ENCODE peak calls at places on chromosomes 11 and 22, in seven cellular contexts. One of them, this sample, is unnamed.

GRCh38 chr11:129259950-129260349 is 67.8 kb upstream of the ARHGAP32 start:
- DNase-seq in psoas muscle: no peak
- DNase-seq in upper lobe of right lung: no peak
- DNase-seq in choroid plexus epithelial cell: peak
- DNase-seq in AG09319: no peak
- DNase-seq in HFFc6: no peak
- DNase-seq in H9: no peak
- DNase-seq in this sample: no peak

GRCh38 chr11:7004482-7004881 is 15.7 kb downstream of the ZNF214 start:
- DNase-seq in psoas muscle: no peak
- DNase-seq in upper lobe of right lung: no peak
- DNase-seq in choroid plexus epithelial cell: peak
- DNase-seq in AG09319: no peak
- DNase-seq in HFFc6: peak
- DNase-seq in H9: no peak
- DNase-seq in this sample: no peak

GRCh38 chr11:44607987-44608386 is 42.5 kb downstream of the CD82 start:
- DNase-seq in psoas muscle: no peak
- DNase-seq in upper lobe of right lung: no peak
- DNase-seq in choroid plexus epithelial cell: peak
- DNase-seq in AG09319: no peak
- DNase-seq in HFFc6: no peak
- DNase-seq in H9: no peak
- DNase-seq in this sample: no peak

GRCh38 chr11:122984186-122985011 is 2.8 kb upstream of the BSX start:
- DNase-seq in psoas muscle: no peak
- DNase-seq in upper lobe of right lung: no peak
- DNase-seq in choroid plexus epithelial cell: peak
- DNase-seq in AG09319: no peak
- DNase-seq in HFFc6: no peak
- DNase-seq in H9: peak
- DNase-seq in this sample: no peak

GRCh38 chr11:75896843-75897419 is 81.9 kb downstream of the UVRAG start:
- DNase-seq in psoas muscle: no peak
- DNase-seq in upper lobe of right lung: no peak
- DNase-seq in choroid plexus epithelial cell: peak
- DNase-seq in AG09319: peak
- DNase-seq in HFFc6: peak
- DNase-seq in H9: no peak
- DNase-seq in this sample: no peak

GRCh38 chr11:109029927-109030326 is 365.1 kb downstream of the DDX10 start:
- DNase-seq in psoas muscle: no peak
- DNase-seq in upper lobe of right lung: no peak
- DNase-seq in choroid plexus epithelial cell: no peak
- DNase-seq in AG09319: no peak
- DNase-seq in HFFc6: no peak
- DNase-seq in H9: no peak
- DNase-seq in this sample: no peak

GRCh38 chr22:37968452-37969251 is 15.2 kb downstream of the POLR2F start:
- DNase-seq in psoas muscle: no peak
- DNase-seq in upper lobe of right lung: no peak
- DNase-seq in choroid plexus epithelial cell: no peak
- DNase-seq in AG09319: no peak
- DNase-seq in HFFc6: no peak
- DNase-seq in H9: no peak
- DNase-seq in this sample: no peak

GRCh38 chr11:27201454-27202302 is 161.1 kb downstream of the BBOX1 start:
- DNase-seq in psoas muscle: peak
- DNase-seq in upper lobe of right lung: no peak
- DNase-seq in choroid plexus epithelial cell: peak
- DNase-seq in AG09319: no peak
- DNase-seq in HFFc6: peak
- DNase-seq in H9: no peak
- DNase-seq in this sample: no peak

GRCh38 chr11:75625970-75626691 is 42.7 kb downstream of the MAP6 start:
- DNase-seq in psoas muscle: no peak
- DNase-seq in upper lobe of right lung: no peak
- DNase-seq in choroid plexus epithelial cell: peak
- DNase-seq in AG09319: peak
- DNase-seq in HFFc6: peak
- DNase-seq in H9: no peak
- DNase-seq in this sample: no peak

GRCh38 chr11:112785717-112786116 is 175.5 kb upstream of the NCAM1 start:
- DNase-seq in psoas muscle: no peak
- DNase-seq in upper lobe of right lung: no peak
- DNase-seq in choroid plexus epithelial cell: peak
- DNase-seq in AG09319: no peak
- DNase-seq in HFFc6: no peak
- DNase-seq in H9: no peak
- DNase-seq in this sample: no peak

DNA sequence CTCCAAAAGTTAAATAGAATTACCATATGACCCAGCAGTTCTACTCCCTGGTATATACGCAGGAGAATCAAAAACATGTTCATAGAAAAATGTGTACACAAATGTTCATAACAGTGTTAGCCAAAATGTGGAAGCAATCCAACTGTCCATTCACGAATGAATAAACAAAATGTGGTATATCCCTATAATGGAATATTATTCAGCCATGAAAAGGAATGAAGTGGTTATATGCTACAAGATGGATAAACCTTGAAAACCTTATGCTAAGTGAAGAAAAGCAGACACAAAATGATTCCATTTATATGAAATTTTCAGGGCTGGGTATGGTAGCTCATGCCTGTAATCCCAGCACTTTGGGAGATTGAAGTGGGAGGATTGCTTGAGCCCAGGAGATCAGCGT is 16.1 kb downstream of the POLD4 start:
- DNase-seq in psoas muscle: no peak
- DNase-seq in upper lobe of right lung: no peak
- DNase-seq in choroid plexus epithelial cell: no peak
- DNase-seq in AG09319: no peak
- DNase-seq in HFFc6: no peak
- DNase-seq in H9: no peak
- DNase-seq in this sample: no peak
- TF ChIP-seq CTCF in psoas muscle: no peak
- TF ChIP-seq CTCF in upper lobe of right lung: no peak
- TF ChIP-seq CTCF in choroid plexus epithelial cell: no peak
- TF ChIP-seq CTCF in AG09319: no peak
- TF ChIP-seq CTCF in HFFc6: no peak
- TF ChIP-seq CTCF in H9: no peak
- TF ChIP-seq CTCF in this sample: no peak

GRCh38 chr11:80783561-80783960 is 1342.7 kb upstream of the TENM4 start:
- DNase-seq in psoas muscle: no peak
- DNase-seq in upper lobe of right lung: no peak
- DNase-seq in choroid plexus epithelial cell: no peak
- DNase-seq in AG09319: no peak
- DNase-seq in HFFc6: no peak
- DNase-seq in H9: no peak
- DNase-seq in this sample: no peak

GRCh38 chr11:80778432-80778831 is 1337.6 kb upstream of the TENM4 start:
- DNase-seq in psoas muscle: no peak
- DNase-seq in upper lobe of right lung: no peak
- DNase-seq in choroid plexus epithelial cell: no peak
- DNase-seq in AG09319: no peak
- DNase-seq in HFFc6: no peak
- DNase-seq in H9: no peak
- DNase-seq in this sample: no peak

GRCh38 chr11:80779907-80780615 is 1339.2 kb upstream of the TENM4 start:
- DNase-seq in psoas muscle: no peak
- DNase-seq in upper lobe of right lung: no peak
- DNase-seq in choroid plexus epithelial cell: peak
- DNase-seq in AG09319: no peak
- DNase-seq in HFFc6: no peak
- DNase-seq in H9: no peak
- DNase-seq in this sample: no peak

GRCh38 chr11:80782135-80782885 is 1341.5 kb upstream of the TENM4 start:
- DNase-seq in psoas muscle: no peak
- DNase-seq in upper lobe of right lung: no peak
- DNase-seq in choroid plexus epithelial cell: no peak
- DNase-seq in AG09319: no peak
- DNase-seq in HFFc6: no peak
- DNase-seq in H9: peak
- DNase-seq in this sample: no peak
- TF ChIP-seq CTCF in psoas muscle: no peak
- TF ChIP-seq CTCF in upper lobe of right lung: no peak
- TF ChIP-seq CTCF in choroid plexus epithelial cell: no peak
- TF ChIP-seq CTCF in AG09319: no peak
- TF ChIP-seq CTCF in HFFc6: no peak
- TF ChIP-seq CTCF in H9: no peak
- TF ChIP-seq CTCF in this sample: no peak

GRCh38 chr22:44727709-44728108 is 24.7 kb upstream of the ARHGAP8 start:
- DNase-seq in psoas muscle: peak
- DNase-seq in upper lobe of right lung: no peak
- DNase-seq in choroid plexus epithelial cell: no peak
- DNase-seq in AG09319: no peak
- DNase-seq in HFFc6: no peak
- DNase-seq in H9: no peak
- DNase-seq in this sample: no peak

GRCh38 chr22:44730034-44730433 is 22.3 kb upstream of the ARHGAP8 start:
- DNase-seq in psoas muscle: peak
- DNase-seq in upper lobe of right lung: no peak
- DNase-seq in choroid plexus epithelial cell: peak
- DNase-seq in AG09319: no peak
- DNase-seq in HFFc6: no peak
- DNase-seq in H9: no peak
- DNase-seq in this sample: no peak

GRCh38 chr22:44728761-44729261 is 23.6 kb upstream of the ARHGAP8 start:
- DNase-seq in psoas muscle: peak
- DNase-seq in upper lobe of right lung: no peak
- DNase-seq in choroid plexus epithelial cell: no peak
- DNase-seq in AG09319: no peak
- DNase-seq in HFFc6: no peak
- DNase-seq in H9: no peak
- DNase-seq in this sample: no peak

GRCh38 chr22:44730490-44731356 is 21.7 kb upstream of the ARHGAP8 start:
- DNase-seq in psoas muscle: peak
- DNase-seq in upper lobe of right lung: no peak
- DNase-seq in choroid plexus epithelial cell: no peak
- DNase-seq in AG09319: no peak
- DNase-seq in HFFc6: no peak
- DNase-seq in H9: no peak
- DNase-seq in this sample: no peak

DNA sequence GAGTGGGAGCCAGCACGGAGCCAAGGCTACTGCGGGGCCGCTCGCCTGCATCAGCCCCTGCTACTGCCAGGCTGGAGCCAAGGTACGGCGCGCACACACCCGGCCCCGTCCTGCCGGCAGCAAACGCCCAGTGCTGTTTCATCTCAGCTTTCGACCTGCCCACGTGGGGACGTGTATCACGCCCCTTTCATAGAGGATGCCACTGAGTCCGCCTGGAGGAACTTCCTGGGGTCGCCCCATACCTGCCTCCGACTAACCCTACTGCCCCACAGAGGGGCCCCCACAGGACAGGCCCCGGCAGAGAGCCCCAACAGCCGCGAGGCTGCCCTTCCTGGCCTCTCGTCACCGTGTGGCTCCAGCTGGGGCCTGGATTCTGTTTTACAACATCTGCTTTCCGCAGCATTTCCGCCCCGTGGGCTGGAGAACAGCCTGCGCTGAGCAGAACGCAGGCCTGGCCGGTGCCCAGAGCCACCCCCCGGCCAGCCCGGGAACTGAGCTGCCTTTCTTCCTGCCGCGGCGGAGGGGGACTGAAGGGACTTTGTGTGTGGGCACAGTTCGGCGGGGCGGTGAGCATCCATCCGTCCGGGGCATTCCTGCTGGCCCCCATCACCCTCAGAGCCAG is 22.9 kb upstream of the ARHGAP8 start:
- DNase-seq in psoas muscle: peak
- DNase-seq in upper lobe of right lung: no peak
- DNase-seq in choroid plexus epithelial cell: peak
- DNase-seq in AG09319: peak
- DNase-seq in HFFc6: peak
- DNase-seq in H9: no peak
- DNase-seq in this sample: no peak
- TF ChIP-seq CTCF in psoas muscle: peak
- TF ChIP-seq CTCF in upper lobe of right lung: peak
- TF ChIP-seq CTCF in choroid plexus epithelial cell: peak
- TF ChIP-seq CTCF in AG09319: peak
- TF ChIP-seq CTCF in HFFc6: peak
- TF ChIP-seq CTCF in H9: no peak
- TF ChIP-seq CTCF in this sample: peak

DNA sequence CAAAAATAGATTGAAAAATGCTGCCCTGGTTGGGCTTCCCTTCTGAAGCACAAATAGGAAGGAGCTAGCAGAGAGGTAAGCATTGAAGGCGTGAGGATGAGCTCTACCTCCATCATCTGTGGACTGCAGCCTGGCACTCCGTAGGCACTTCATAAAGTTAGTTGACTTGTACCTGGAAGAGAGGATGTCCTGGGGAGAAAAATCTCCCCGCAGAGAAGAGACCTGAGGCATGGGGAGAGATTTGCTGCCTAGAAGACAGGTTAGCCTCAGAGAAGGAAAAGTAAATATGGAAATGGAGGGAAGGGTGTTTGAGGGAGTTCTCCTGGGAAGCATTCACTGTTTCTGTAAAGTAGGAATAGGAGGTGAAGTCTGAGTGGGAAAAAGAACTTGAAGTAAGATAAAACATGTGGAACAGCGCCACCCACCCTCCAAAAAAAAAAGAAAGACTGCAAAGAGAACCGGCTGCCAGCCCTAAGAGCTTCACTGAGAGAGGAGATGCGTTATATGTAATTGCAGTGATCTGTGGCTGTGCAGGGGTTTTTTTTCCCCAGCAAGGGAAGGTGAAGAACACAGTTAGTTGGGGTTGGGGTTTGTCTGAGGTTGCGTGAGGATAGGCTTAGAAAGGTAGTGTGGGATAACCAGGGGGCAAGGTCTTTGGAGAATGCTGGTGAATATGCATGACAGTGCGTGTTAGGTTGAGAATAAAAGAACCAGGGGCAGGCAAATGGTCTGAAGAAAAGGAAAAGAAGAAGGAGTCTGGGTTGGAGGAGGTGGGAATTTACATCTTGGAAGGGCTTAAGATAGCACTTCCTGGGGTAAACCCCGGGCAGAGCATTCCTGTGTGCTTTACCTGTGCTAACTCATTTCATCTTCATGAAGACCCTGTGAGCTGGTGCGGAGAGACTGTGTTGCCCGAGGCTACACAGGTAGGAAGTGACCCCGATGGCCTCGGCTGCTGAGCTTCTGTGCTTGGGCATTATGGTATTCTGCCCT is 16.0 kb downstream of the TNRC6B start:
- DNase-seq in psoas muscle: no peak
- DNase-seq in upper lobe of right lung: no peak
- DNase-seq in choroid plexus epithelial cell: peak
- DNase-seq in AG09319: no peak
- DNase-seq in HFFc6: no peak
- DNase-seq in H9: peak
- DNase-seq in this sample: no peak
- TF ChIP-seq CTCF in psoas muscle: peak
- TF ChIP-seq CTCF in upper lobe of right lung: peak
- TF ChIP-seq CTCF in choroid plexus epithelial cell: peak
- TF ChIP-seq CTCF in AG09319: peak
- TF ChIP-seq CTCF in HFFc6: peak
- TF ChIP-seq CTCF in H9: peak
- TF ChIP-seq CTCF in this sample: peak